ENCODE peak calls at places on chromosomes 6 and 20, in four cellular contexts. F is H1, V is HepG2, O is A549. U is an unnamed sample.

GRCh38 chr6:158160932-158161539 is 7.0 kb downstream of the SERAC1 start:
- DNase-seq in F (no peak), V (no peak), O (no peak), U (no peak)

GRCh38 chr20:50729925-50730764 is 1.2 kb upstream of the PARD6B start:
- DNase-seq in F (no peak), V (peak), O (no peak), U (peak)

GRCh38 chr6:149197482-149197881 is 120.0 kb upstream of the TAB2 start:
- DNase-seq in F (no peak), V (no peak), O (no peak), U (no peak)

GRCh38 chr6:158686791-158687381 is 37.0 kb downstream of the SYTL3 start:
- DNase-seq in F (no peak), V (no peak), O (no peak), U (no peak)

GRCh38 chr6:11120273-11121005 is 8.9 kb upstream of the ERVFRD-1 start:
- DNase-seq in F (no peak), V (no peak), O (no peak), U (no peak)

GRCh38 chr6:123360359-123360758 is 276.4 kb downstream of the TRDN start:
- DNase-seq in F (no peak), V (no peak), O (no peak), U (no peak)

GRCh38 chr6:164107297-164107995 is 692.9 kb downstream of the QKI start:
- DNase-seq in F (no peak), V (no peak), O (no peak), U (no peak)

GRCh38 chr20:19022791-19023448 is 189.5 kb upstream of the SLC24A3 start:
- DNase-seq in F (peak), V (no peak), O (no peak), U (no peak)

GRCh38 chr6:118565317-118565960 is 17.3 kb downstream of the PLN start:
- DNase-seq in F (no peak), V (peak), O (peak), U (peak)

GRCh38 chr6:43949451-43950110 is 177.7 kb downstream of the MRPL14 start:
- DNase-seq in F (no peak), V (no peak), O (no peak), U (no peak)

GRCh38 chr6:21678990-21679389 is 85.4 kb downstream of the SOX4 start:
- DNase-seq in F (peak), V (peak), O (peak), U (peak)

GRCh38 chr6:4225207-4225872 is 90.0 kb upstream of the ECI2 start:
- DNase-seq in F (no peak), V (peak), O (no peak), U (no peak)

GRCh38 chr20:48732081-48732829 is 95.5 kb downstream of the PREX1 start:
- DNase-seq in F (no peak), V (no peak), O (no peak), U (no peak)

GRCh38 chr6:12845224-12846004 is 128.8 kb downstream of the PHACTR1 start:
- DNase-seq in F (no peak), V (no peak), O (no peak), U (no peak)

GRCh38 chr20:7935027-7935551 is 5.2 kb downstream of the HAO1 start:
- DNase-seq in F (no peak), V (no peak), O (no peak), U (no peak)

DNA sequence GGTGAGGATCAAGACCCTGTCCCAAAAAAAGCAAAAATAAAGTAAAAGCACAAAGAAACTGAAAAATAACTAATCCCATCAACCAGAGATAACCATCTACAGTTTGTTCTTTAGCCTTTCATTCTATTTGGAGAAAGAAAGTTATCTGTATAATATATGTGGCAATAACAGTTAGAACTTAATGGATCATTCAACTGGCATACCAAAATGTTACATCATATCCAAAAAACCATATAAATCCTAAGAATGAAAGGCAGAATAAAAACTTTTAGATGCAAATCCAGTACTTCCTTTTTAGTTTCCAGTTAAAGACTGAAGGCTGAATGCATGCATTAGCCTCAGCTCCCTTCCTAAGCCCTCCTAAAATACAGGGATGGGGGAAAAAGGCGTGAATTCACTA is 25.2 kb downstream of the ILRUN start:
- DNase-seq in F (no peak), V (no peak), O (no peak), U (no peak)
- TF ChIP-seq PHF8 in F (no peak), V (no peak), O (no peak), U (no peak)

GRCh38 chr6:37236921-37237320 is 20.7 kb upstream of the TBC1D22B start:
- DNase-seq in F (no peak), V (no peak), O (no peak), U (no peak)
- TF ChIP-seq PHF8 in F (no peak), V (no peak), O (no peak), U (no peak)

GRCh38 chr6:144678844-144679243 is 393.7 kb downstream of the UTRN start:
- DNase-seq in F (no peak), V (no peak), O (no peak), U (no peak)
- TF ChIP-seq PHF8 in F (no peak), V (no peak), O (no peak), U (no peak)

GRCh38 chr20:32961956-32962517 is 42.2 kb downstream of the SUN5 start:
- DNase-seq in F (peak), V (no peak), O (no peak), U (no peak)
- TF ChIP-seq PHF8 in F (no peak), V (no peak), O (no peak), U (no peak)